ENCODE peak calls at places on chromosomes 4 and X, in seven cellular contexts. P is sigmoid colon; H is astrocyte of the cerebellum; V is CD4-positive, alpha-beta T cell; M is MCF 10A; R is tibial artery; S is HFFc6. D is an unnamed sample.
A peak's percentile ranks its signal among the peaks of the same experiment; 100 is the strongest.

GRCh38 chr4:65007841-65008439 is 598.7 kb upstream of the TECRL start:
- DNase-seq in R (no peak), V (no peak), H (peak; percentile 66), S (peak; percentile 1), M (peak; percentile 68), P (no peak), D (no peak)

GRCh38 chr4:4717692-4718091 is 141.8 kb upstream of the MSX1 start:
- DNase-seq in V (no peak), R (no peak), H (no peak), S (no peak), P (no peak), M (no peak), D (no peak)

GRCh38 chrX:2498781-2499302 is 1.9 kb downstream of the DHRSX start:
- DNase-seq in P (no peak), H (no peak), R (peak; percentile 69), M (no peak), V (no peak), S (peak; percentile 21), D (no peak)

GRCh38 chr4:3702551-3703221 is 63.5 kb upstream of the ADRA2C start:
- DNase-seq in V (no peak), M (no peak), S (no peak), R (peak; percentile 57), P (peak; percentile 21), H (no peak), D (no peak)

GRCh38 chrX:25524150-25524549 is 508.4 kb upstream of the ARX start:
- DNase-seq in H (no peak), P (no peak), S (no peak), M (peak; percentile 68), V (no peak), R (no peak), D (no peak)

GRCh38 chr4:176444741-176445140 is 125.0 kb downstream of the SPCS3 start:
- DNase-seq in R (no peak), H (peak; percentile 71), S (peak; percentile 76), M (peak; percentile 41), V (no peak), P (no peak), D (no peak)

GRCh38 chr4:30920043-30920442 is 199.9 kb downstream of the PCDH7 start:
- DNase-seq in S (no peak), H (no peak), M (no peak), R (no peak), P (no peak), V (no peak), D (no peak)

GRCh38 chrX:123138473-123138872 is 45.6 kb upstream of the GRIA3 start:
- DNase-seq in P (no peak), S (peak; percentile 34), V (no peak), M (peak; percentile 72), H (no peak), R (no peak), D (no peak)

GRCh38 chr4:39621582-39621981 is 17.1 kb downstream of the SMIM14 start:
- DNase-seq in S (peak; percentile 80), P (no peak), M (peak; percentile 81), R (peak; percentile 84), V (no peak), H (no peak), D (no peak)

GRCh38 chr4:173332963-173333657 is 1.0 kb downstream of the HMGB2 start:
- DNase-seq in H (no peak), V (peak; percentile 15), R (no peak), P (no peak), M (peak; percentile 49), S (no peak), D (no peak)

GRCh38 chr4:111618908-111619307 is 526.3 kb upstream of the FAM241A start:
- DNase-seq in S (no peak), M (no peak), H (no peak), P (no peak), V (no peak), R (no peak), D (no peak)

GRCh38 chr4:141078871-141079270 is 54.4 kb downstream of the RNF150 start:
- DNase-seq in M (no peak), P (no peak), S (no peak), V (no peak), R (no peak), H (no peak), D (no peak)

GRCh38 chr4:102869569-102870227 is 906 bp downstream of the CISD2 start:
- DNase-seq in V (no peak), R (no peak), S (no peak), M (no peak), P (no peak), H (no peak), D (no peak)

GRCh38 chrX:107744868-107745267 is 30.7 kb downstream of the TSC22D3 start:
- DNase-seq in P (no peak), H (no peak), R (no peak), M (no peak), S (no peak), V (no peak), D (no peak)

GRCh38 chrX:20159811-20160385 is 18.3 kb upstream of the EIF1AX start:
- DNase-seq in H (no peak), V (no peak), P (no peak), S (no peak), R (no peak), M (peak; percentile 4), D (no peak)

GRCh38 chr4:156781852-156782251 is 189.7 kb downstream of the PDGFC start:
- DNase-seq in S (peak; percentile 58), H (no peak), R (no peak), P (no peak), V (no peak), M (peak; percentile 38), D (no peak)

GRCh38 chr4:56972832-56973231 is 4.6 kb downstream of the NOA1 start:
- DNase-seq in P (no peak), H (no peak), S (no peak), R (no peak), M (no peak), V (no peak), D (no peak)

GRCh38 chr4:164606478-164606877 is 147.5 kb upstream of the SMIM31 start:
- DNase-seq in S (no peak), R (no peak), P (no peak), V (no peak), H (no peak), M (no peak), D (no peak)

GRCh38 chr4:113050361-113050760 is 908 bp downstream of the ANK2 start:
- DNase-seq in P (no peak), M (no peak), H (no peak), V (no peak), S (no peak), R (no peak), D (no peak)

GRCh38 chrX:115448146-115448545 is 112.8 kb upstream of the PLS3 start:
- DNase-seq in P (no peak), R (no peak), V (no peak), M (no peak), H (no peak), S (no peak), D (no peak)

GRCh38 chr4:180542445-180543100 is 1700.6 kb upstream of the TENM3 start:
- DNase-seq in H (peak; percentile 98), M (peak; percentile 95), S (no peak), V (no peak), R (no peak), P (no peak), D (no peak)

GRCh38 chrX:75746891-75747639 is 38.0 kb downstream of the MAGEE2 start:
- DNase-seq in R (no peak), H (no peak), S (peak; percentile 0), V (no peak), P (no peak), M (peak; percentile 9), D (no peak)

GRCh38 chrX:41621236-41621651 is 67.5 kb upstream of the GPR34 start:
- DNase-seq in H (no peak), P (no peak), M (no peak), V (no peak), S (peak; percentile 13), R (no peak), D (no peak)

GRCh38 chrX:73818200-73819116 is 255.5 kb downstream of the CHIC1 start:
- DNase-seq in P (no peak), S (no peak), R (no peak), M (no peak), H (no peak), V (no peak), D (no peak)

GRCh38 chr4:155099231-155099630 is 109.2 kb upstream of the NPY2R start:
- DNase-seq in V (no peak), P (no peak), R (no peak), M (no peak), S (no peak), H (no peak), D (no peak)
- TF ChIP-seq CTCF in V (no peak), P (no peak), R (no peak), M (no peak), S (no peak), H (no peak), D (no peak)

GRCh38 chr4:186755550-186756519 is 32.2 kb upstream of the FAT1 start:
- DNase-seq in V (no peak), M (no peak), P (no peak), S (no peak), R (no peak), H (no peak), D (no peak)
- TF ChIP-seq CTCF in V (no peak), M (no peak), P (no peak), S (no peak), R (no peak), H (no peak), D (no peak)

DNA sequence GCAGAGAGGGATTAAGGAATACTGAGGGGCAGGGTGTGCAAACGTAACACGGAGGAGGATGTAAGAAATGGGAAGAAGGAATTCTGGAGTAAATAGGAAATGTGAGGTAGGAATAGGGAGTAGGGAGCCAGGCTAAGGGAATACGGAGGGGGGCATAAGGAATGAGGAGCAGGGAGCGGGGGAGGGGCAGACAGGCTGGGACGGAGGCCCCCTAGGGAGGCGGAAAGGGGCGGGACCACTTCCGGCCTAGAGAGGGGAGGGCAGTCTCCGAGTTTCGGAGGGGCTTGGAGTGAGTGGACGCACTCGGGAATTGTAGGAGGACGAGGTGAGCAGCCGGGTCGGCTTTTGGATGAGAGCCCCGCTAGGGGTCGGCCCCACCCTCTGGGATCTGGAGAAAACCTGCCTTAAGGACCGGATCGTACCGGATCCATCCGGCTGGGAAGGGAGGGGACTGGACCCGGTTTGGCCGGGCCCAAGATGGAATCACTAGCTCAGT is 612 bp downstream of the MAGED2 start:
- DNase-seq in R (peak; percentile 88), S (no peak), P (peak; percentile 86), M (peak; percentile 23), H (peak; percentile 4), V (peak; percentile 27), D (peak; percentile 41)
- TF ChIP-seq CTCF in R (no peak), S (no peak), P (no peak), M (no peak), H (no peak), V (no peak), D (no peak)

DNA sequence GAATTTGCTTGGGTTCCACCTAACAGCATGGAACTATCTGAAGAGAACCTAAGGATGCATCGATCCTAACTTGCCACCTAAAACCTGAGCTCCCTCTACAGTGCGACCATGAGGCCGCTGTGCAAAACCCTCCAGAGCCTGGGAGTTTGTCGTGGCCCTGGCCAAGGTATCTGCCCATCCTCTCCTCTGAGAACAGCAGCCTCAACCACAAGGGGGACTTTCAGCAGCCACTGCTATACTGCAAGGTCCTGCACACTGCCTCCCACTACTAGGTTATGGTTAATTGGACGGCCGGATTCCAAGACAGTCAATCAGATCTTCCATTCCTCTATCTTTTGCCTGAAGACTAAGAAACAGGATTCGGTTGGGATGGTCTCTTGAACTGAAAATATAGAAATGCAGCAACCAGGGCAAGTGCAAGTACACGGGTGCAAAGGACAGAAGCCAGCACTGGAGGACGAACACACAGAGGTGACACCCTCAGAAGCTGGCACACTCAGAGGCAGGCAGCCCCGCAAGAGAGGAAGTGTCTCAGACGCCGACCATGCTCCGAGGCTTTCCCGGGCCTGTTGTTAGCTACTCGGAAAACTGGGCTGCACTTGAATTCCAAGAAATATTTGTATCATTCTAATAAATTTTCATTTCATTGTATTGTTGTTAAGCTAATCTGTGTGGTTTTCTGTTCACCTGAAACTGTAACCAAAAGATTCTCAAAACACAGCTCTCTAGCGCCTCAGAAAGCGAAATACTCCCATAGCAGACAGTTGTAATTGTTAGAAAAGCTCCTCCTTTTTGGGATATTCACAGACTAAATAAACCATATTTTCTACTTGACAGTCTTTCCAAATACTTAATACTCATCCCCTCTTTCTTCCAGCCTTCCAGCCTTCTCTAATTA is 63.3 kb downstream of the AFAP1 start:
- DNase-seq in V (peak; percentile 39), H (no peak), S (peak; percentile 32), P (peak; percentile 72), R (no peak), M (no peak), D (no peak)
- TF ChIP-seq CTCF in V (peak; percentile 16), H (peak; percentile 53), S (peak; percentile 63), P (no peak), R (no peak), M (no peak), D (no peak)